ENCODE peak calls at places on chromosomes 1 and 21, in six cellular contexts. One of them, this sample, is unnamed.

GRCh38 chr1:158496379-158496778 is 24.4 kb downstream of the OR10R2 start:
- DNase-seq in CD8-positive, alpha-beta memory T cell: no peak
- DNase-seq in HCT116: no peak
- DNase-seq in MM.1S: peak
- DNase-seq in Peyer's patch: no peak
- DNase-seq in GM23248: peak
- DNase-seq in this sample: no peak

GRCh38 chr1:36148821-36149236 is 457 bp downstream of the TRAPPC3 start:
- DNase-seq in HCT116: no peak
- DNase-seq in CD8-positive, alpha-beta memory T cell: no peak
- DNase-seq in Peyer's patch: no peak
- DNase-seq in GM23248: no peak
- DNase-seq in MM.1S: no peak
- DNase-seq in this sample: no peak

GRCh38 chr1:73998348-73998959 is 199.5 kb downstream of the LRRIQ3 start:
- DNase-seq in CD8-positive, alpha-beta memory T cell: no peak
- DNase-seq in GM23248: peak
- DNase-seq in MM.1S: peak
- DNase-seq in HCT116: peak
- DNase-seq in Peyer's patch: no peak
- DNase-seq in this sample: no peak

GRCh38 chr1:54566438-54567141 is 18.6 kb downstream of the ACOT11 start:
- DNase-seq in Peyer's patch: no peak
- DNase-seq in CD8-positive, alpha-beta memory T cell: no peak
- DNase-seq in HCT116: no peak
- DNase-seq in GM23248: no peak
- DNase-seq in MM.1S: no peak
- DNase-seq in this sample: no peak

GRCh38 chr1:189662190-189662589 is 815.5 kb downstream of the BRINP3 start:
- DNase-seq in Peyer's patch: no peak
- DNase-seq in MM.1S: no peak
- DNase-seq in HCT116: peak
- DNase-seq in GM23248: no peak
- DNase-seq in CD8-positive, alpha-beta memory T cell: no peak
- DNase-seq in this sample: no peak

GRCh38 chr21:17428484-17428869 is 84.4 kb upstream of the CXADR start:
- DNase-seq in Peyer's patch: no peak
- DNase-seq in HCT116: no peak
- DNase-seq in CD8-positive, alpha-beta memory T cell: no peak
- DNase-seq in GM23248: no peak
- DNase-seq in MM.1S: no peak
- DNase-seq in this sample: no peak

GRCh38 chr1:41648844-41649243 is 164.4 kb upstream of the EDN2 start:
- DNase-seq in CD8-positive, alpha-beta memory T cell: no peak
- DNase-seq in GM23248: no peak
- DNase-seq in HCT116: no peak
- DNase-seq in Peyer's patch: no peak
- DNase-seq in MM.1S: no peak
- DNase-seq in this sample: no peak

GRCh38 chr1:224539971-224540370 is 76.1 kb upstream of the CNIH3 start:
- DNase-seq in MM.1S: no peak
- DNase-seq in GM23248: peak
- DNase-seq in HCT116: no peak
- DNase-seq in CD8-positive, alpha-beta memory T cell: no peak
- DNase-seq in Peyer's patch: no peak
- DNase-seq in this sample: no peak

GRCh38 chr1:54047384-54048315 is 5.4 kb downstream of the TMEM59 start:
- DNase-seq in CD8-positive, alpha-beta memory T cell: no peak
- DNase-seq in MM.1S: peak
- DNase-seq in HCT116: no peak
- DNase-seq in Peyer's patch: no peak
- DNase-seq in GM23248: peak
- DNase-seq in this sample: no peak

GRCh38 chr1:68373173-68373572 is 76.6 kb downstream of the RPE65 start:
- DNase-seq in GM23248: no peak
- DNase-seq in HCT116: no peak
- DNase-seq in MM.1S: no peak
- DNase-seq in Peyer's patch: no peak
- DNase-seq in CD8-positive, alpha-beta memory T cell: no peak
- DNase-seq in this sample: no peak
- H3K27ac ChIP-seq in GM23248: no peak
- H3K27ac ChIP-seq in HCT116: no peak
- H3K27ac ChIP-seq in MM.1S: no peak
- H3K27ac ChIP-seq in Peyer's patch: no peak
- H3K27ac ChIP-seq in CD8-positive, alpha-beta memory T cell: no peak
- H3K27ac ChIP-seq in this sample: no peak

GRCh38 chr1:233114860-233115259 is 164.4 kb downstream of the NTPCR start:
- DNase-seq in CD8-positive, alpha-beta memory T cell: no peak
- DNase-seq in Peyer's patch: no peak
- DNase-seq in MM.1S: no peak
- DNase-seq in GM23248: no peak
- DNase-seq in HCT116: no peak
- DNase-seq in this sample: no peak
- H3K27ac ChIP-seq in CD8-positive, alpha-beta memory T cell: no peak
- H3K27ac ChIP-seq in Peyer's patch: no peak
- H3K27ac ChIP-seq in MM.1S: no peak
- H3K27ac ChIP-seq in GM23248: no peak
- H3K27ac ChIP-seq in HCT116: peak
- H3K27ac ChIP-seq in this sample: no peak

GRCh38 chr1:205141236-205142104 is 19.7 kb upstream of the RBBP5 start:
- DNase-seq in GM23248: peak
- DNase-seq in MM.1S: peak
- DNase-seq in Peyer's patch: peak
- DNase-seq in HCT116: peak
- DNase-seq in CD8-positive, alpha-beta memory T cell: peak
- DNase-seq in this sample: peak
- H3K27ac ChIP-seq in GM23248: no peak
- H3K27ac ChIP-seq in MM.1S: peak
- H3K27ac ChIP-seq in Peyer's patch: no peak
- H3K27ac ChIP-seq in HCT116: no peak
- H3K27ac ChIP-seq in CD8-positive, alpha-beta memory T cell: no peak
- H3K27ac ChIP-seq in this sample: no peak

GRCh38 chr1:165874643-165875042 is 47.2 kb downstream of the UCK2 start:
- DNase-seq in HCT116: no peak
- DNase-seq in MM.1S: no peak
- DNase-seq in GM23248: no peak
- DNase-seq in Peyer's patch: no peak
- DNase-seq in CD8-positive, alpha-beta memory T cell: no peak
- DNase-seq in this sample: no peak

GRCh38 chr1:165877411-165877810 is 50.0 kb downstream of the UCK2 start:
- DNase-seq in GM23248: no peak
- DNase-seq in CD8-positive, alpha-beta memory T cell: no peak
- DNase-seq in Peyer's patch: no peak
- DNase-seq in MM.1S: no peak
- DNase-seq in HCT116: no peak
- DNase-seq in this sample: no peak

GRCh38 chr1:165876121-165876520 is 48.7 kb downstream of the UCK2 start:
- DNase-seq in MM.1S: no peak
- DNase-seq in GM23248: no peak
- DNase-seq in HCT116: no peak
- DNase-seq in Peyer's patch: no peak
- DNase-seq in CD8-positive, alpha-beta memory T cell: no peak
- DNase-seq in this sample: no peak

GRCh38 chr1:165875171-165875570 is 47.8 kb downstream of the UCK2 start:
- DNase-seq in CD8-positive, alpha-beta memory T cell: no peak
- DNase-seq in Peyer's patch: no peak
- DNase-seq in GM23248: no peak
- DNase-seq in MM.1S: no peak
- DNase-seq in HCT116: no peak
- DNase-seq in this sample: no peak

GRCh38 chr1:165875604-165876003 is 48.2 kb downstream of the UCK2 start:
- DNase-seq in CD8-positive, alpha-beta memory T cell: no peak
- DNase-seq in Peyer's patch: no peak
- DNase-seq in HCT116: no peak
- DNase-seq in MM.1S: no peak
- DNase-seq in GM23248: no peak
- DNase-seq in this sample: no peak
- H3K27ac ChIP-seq in CD8-positive, alpha-beta memory T cell: no peak
- H3K27ac ChIP-seq in Peyer's patch: peak
- H3K27ac ChIP-seq in HCT116: no peak
- H3K27ac ChIP-seq in MM.1S: no peak
- H3K27ac ChIP-seq in GM23248: no peak
- H3K27ac ChIP-seq in this sample: no peak